ENCODE peak calls at places on chromosomes 4 and X, in six cellular contexts. One of them, this sample, is unnamed. For H3K27me3, the result is how much of the 10 kb centered on the place peaks cover.

GRCh38 chr4:165872443-165873297 is at the start of gene TLL1:
- DNase-seq in mammary epithelial cell: peak
- DNase-seq in PC-3: peak
- DNase-seq in heart left ventricle: peak
- DNase-seq in tibial nerve: no peak
- DNase-seq in fibroblast of lung: peak
- DNase-seq in this sample: peak

GRCh38 chr4:10077492-10078335 is 38.9 kb downstream of the WDR1 start:
- DNase-seq in mammary epithelial cell: no peak
- DNase-seq in PC-3: peak
- DNase-seq in heart left ventricle: no peak
- DNase-seq in tibial nerve: no peak
- DNase-seq in fibroblast of lung: no peak
- DNase-seq in this sample: no peak

GRCh38 chrX:7787714-7788113 is 55.3 kb upstream of the VCX start:
- DNase-seq in mammary epithelial cell: no peak
- DNase-seq in PC-3: no peak
- DNase-seq in heart left ventricle: no peak
- DNase-seq in tibial nerve: no peak
- DNase-seq in fibroblast of lung: no peak
- DNase-seq in this sample: no peak

GRCh38 chrX:100719139-100719538 is 12.8 kb downstream of the SYTL4 start:
- DNase-seq in mammary epithelial cell: no peak
- DNase-seq in PC-3: no peak
- DNase-seq in heart left ventricle: no peak
- DNase-seq in tibial nerve: no peak
- DNase-seq in fibroblast of lung: no peak
- DNase-seq in this sample: no peak

GRCh38 chr4:78542373-78542772 is 9.2 kb upstream of the ANXA3 start:
- DNase-seq in mammary epithelial cell: peak
- DNase-seq in PC-3: peak
- DNase-seq in heart left ventricle: no peak
- DNase-seq in tibial nerve: no peak
- DNase-seq in fibroblast of lung: peak
- DNase-seq in this sample: no peak

GRCh38 chrX:73943572-73943899 is 360.4 kb upstream of the ZCCHC13 start:
- DNase-seq in mammary epithelial cell: peak
- DNase-seq in PC-3: no peak
- DNase-seq in heart left ventricle: no peak
- DNase-seq in tibial nerve: no peak
- DNase-seq in fibroblast of lung: no peak
- DNase-seq in this sample: no peak

GRCh38 chr4:169774466-169775445 is 17.0 kb upstream of the HPF1 start:
- DNase-seq in mammary epithelial cell: no peak
- DNase-seq in PC-3: no peak
- DNase-seq in heart left ventricle: no peak
- DNase-seq in tibial nerve: no peak
- DNase-seq in fibroblast of lung: no peak
- DNase-seq in this sample: no peak

GRCh38 chr4:153792007-153792892 is 3.4 kb upstream of the SFRP2 start:
- DNase-seq in mammary epithelial cell: peak
- DNase-seq in PC-3: no peak
- DNase-seq in heart left ventricle: peak
- DNase-seq in tibial nerve: peak
- DNase-seq in fibroblast of lung: peak
- DNase-seq in this sample: no peak

GRCh38 chr4:8405516-8405875 is 35.0 kb downstream of the ACOX3 start:
- DNase-seq in mammary epithelial cell: no peak
- DNase-seq in PC-3: no peak
- DNase-seq in heart left ventricle: no peak
- DNase-seq in tibial nerve: no peak
- DNase-seq in fibroblast of lung: no peak
- DNase-seq in this sample: no peak

GRCh38 chr4:182255421-182256190 is 12.4 kb downstream of the TENM3 start:
- DNase-seq in mammary epithelial cell: no peak
- DNase-seq in PC-3: no peak
- DNase-seq in heart left ventricle: no peak
- DNase-seq in tibial nerve: no peak
- DNase-seq in fibroblast of lung: no peak
- DNase-seq in this sample: no peak

GRCh38 chr4:55426518-55426917 is 30.8 kb downstream of the TMEM165 start:
- DNase-seq in mammary epithelial cell: no peak
- DNase-seq in PC-3: no peak
- DNase-seq in heart left ventricle: no peak
- DNase-seq in tibial nerve: no peak
- DNase-seq in fibroblast of lung: no peak
- DNase-seq in this sample: no peak

GRCh38 chrX:51568586-51568985 is 50.1 kb downstream of the CENPVL3 start:
- DNase-seq in mammary epithelial cell: peak
- DNase-seq in PC-3: peak
- DNase-seq in heart left ventricle: no peak
- DNase-seq in tibial nerve: no peak
- DNase-seq in fibroblast of lung: peak
- DNase-seq in this sample: no peak

GRCh38 chr4:182245041-182245440 is 1.8 kb downstream of the TENM3 start:
- DNase-seq in mammary epithelial cell: no peak
- DNase-seq in PC-3: no peak
- DNase-seq in heart left ventricle: no peak
- DNase-seq in tibial nerve: no peak
- DNase-seq in fibroblast of lung: no peak
- DNase-seq in this sample: no peak

GRCh38 chr4:80507507-80507906 is 172.0 kb downstream of the CFAP299 start:
- DNase-seq in mammary epithelial cell: no peak
- DNase-seq in PC-3: no peak
- DNase-seq in heart left ventricle: no peak
- DNase-seq in tibial nerve: no peak
- DNase-seq in fibroblast of lung: no peak
- DNase-seq in this sample: no peak

GRCh38 chr4:111961806-111962205 is 183.4 kb upstream of the FAM241A start:
- DNase-seq in mammary epithelial cell: peak
- DNase-seq in PC-3: no peak
- DNase-seq in heart left ventricle: no peak
- DNase-seq in tibial nerve: no peak
- DNase-seq in fibroblast of lung: peak
- DNase-seq in this sample: no peak

GRCh38 chr4:76605099-76605563 is 170.1 kb downstream of the SHROOM3 start:
- DNase-seq in mammary epithelial cell: no peak
- DNase-seq in PC-3: no peak
- DNase-seq in heart left ventricle: no peak
- DNase-seq in tibial nerve: no peak
- DNase-seq in fibroblast of lung: peak
- DNase-seq in this sample: no peak

GRCh38 chr4:169205146-169205806 is 65.5 kb downstream of the SH3RF1 start:
- DNase-seq in mammary epithelial cell: no peak
- DNase-seq in PC-3: no peak
- DNase-seq in heart left ventricle: no peak
- DNase-seq in tibial nerve: no peak
- DNase-seq in fibroblast of lung: peak
- DNase-seq in this sample: no peak

GRCh38 chrX:40176256-40176978 is 78.7 kb upstream of the BCOR start:
- DNase-seq in mammary epithelial cell: no peak
- DNase-seq in PC-3: peak
- DNase-seq in heart left ventricle: peak
- DNase-seq in tibial nerve: no peak
- DNase-seq in fibroblast of lung: peak
- DNase-seq in this sample: no peak

GRCh38 chr4:111323496-111323895 is 700.6 kb upstream of the PITX2 start:
- DNase-seq in mammary epithelial cell: no peak
- DNase-seq in PC-3: peak
- DNase-seq in heart left ventricle: no peak
- DNase-seq in tibial nerve: no peak
- DNase-seq in fibroblast of lung: peak
- DNase-seq in this sample: peak

GRCh38 chr4:143358923-143359694 is 22.4 kb downstream of the GAB1 start:
- DNase-seq in mammary epithelial cell: peak
- DNase-seq in PC-3: peak
- DNase-seq in heart left ventricle: no peak
- DNase-seq in tibial nerve: no peak
- DNase-seq in fibroblast of lung: peak
- DNase-seq in this sample: peak

GRCh38 chr4:166169111-166169510 is 296.1 kb downstream of the TLL1 start:
- DNase-seq in mammary epithelial cell: peak
- DNase-seq in PC-3: peak
- DNase-seq in heart left ventricle: no peak
- DNase-seq in tibial nerve: no peak
- DNase-seq in fibroblast of lung: no peak
- DNase-seq in this sample: no peak

GRCh38 chrX:96436105-96436504 is 248.5 kb upstream of the DIAPH2 start:
- DNase-seq in mammary epithelial cell: no peak
- DNase-seq in PC-3: peak
- DNase-seq in heart left ventricle: no peak
- DNase-seq in tibial nerve: no peak
- DNase-seq in fibroblast of lung: peak
- DNase-seq in this sample: no peak

GRCh38 chr4:52638717-52639116 is 20.4 kb downstream of the USP46 start:
- DNase-seq in mammary epithelial cell: no peak
- DNase-seq in PC-3: no peak
- DNase-seq in heart left ventricle: no peak
- DNase-seq in tibial nerve: no peak
- DNase-seq in fibroblast of lung: no peak
- DNase-seq in this sample: no peak

GRCh38 chr4:1795304-1796195 is 2.5 kb downstream of the FGFR3 start:
- DNase-seq in mammary epithelial cell: no peak
- DNase-seq in PC-3: no peak
- DNase-seq in heart left ventricle: no peak
- DNase-seq in tibial nerve: no peak
- DNase-seq in fibroblast of lung: no peak
- DNase-seq in this sample: no peak
- H3K4me3 ChIP-seq in mammary epithelial cell: no peak
- H3K4me3 ChIP-seq in PC-3: no peak
- H3K4me3 ChIP-seq in heart left ventricle: peak
- H3K4me3 ChIP-seq in tibial nerve: no peak
- H3K4me3 ChIP-seq in fibroblast of lung: no peak
- H3K4me3 ChIP-seq in this sample: peak

DNA sequence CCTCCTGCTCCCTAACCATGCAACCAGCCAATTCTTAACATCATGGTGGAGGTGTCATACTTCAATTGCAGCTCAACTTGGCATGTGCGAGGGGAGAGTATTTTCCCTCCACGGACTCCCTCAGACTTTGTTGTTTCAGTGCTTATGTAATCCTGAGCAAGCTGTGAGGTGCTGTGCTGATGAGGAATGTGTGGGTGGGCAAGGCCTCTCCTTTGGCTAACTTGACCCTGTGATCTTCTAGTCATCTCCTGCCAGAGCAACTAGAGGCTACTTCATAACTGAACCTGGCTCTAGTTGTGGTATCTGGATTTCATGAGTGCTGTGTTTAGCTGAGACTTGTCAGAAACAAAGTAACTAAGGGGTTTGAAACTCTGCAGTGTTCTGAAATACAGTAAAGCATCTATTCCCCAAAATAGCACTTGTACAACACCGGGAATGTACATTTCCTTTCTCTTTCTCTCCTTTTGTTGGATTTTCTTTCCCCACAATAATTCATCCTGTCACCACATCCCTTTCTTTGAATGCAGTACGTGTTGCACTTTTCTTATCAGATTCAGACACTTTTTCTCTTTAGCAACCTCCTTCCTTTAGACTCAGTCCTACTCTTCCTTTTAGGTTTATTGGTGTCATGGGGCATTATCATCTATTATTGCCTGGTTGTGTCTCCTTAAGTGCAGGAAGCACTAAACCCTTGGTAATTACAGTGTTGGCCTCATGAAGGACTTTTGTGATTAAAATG is 415.2 kb upstream of the NR3C2 start:
- DNase-seq in mammary epithelial cell: peak
- DNase-seq in PC-3: no peak
- DNase-seq in heart left ventricle: no peak
- DNase-seq in tibial nerve: no peak
- DNase-seq in fibroblast of lung: peak
- DNase-seq in this sample: peak
- TF ChIP-seq CTCF in mammary epithelial cell: no peak
- TF ChIP-seq CTCF in PC-3: no peak
- TF ChIP-seq CTCF in heart left ventricle: no peak
- TF ChIP-seq CTCF in tibial nerve: no peak
- TF ChIP-seq CTCF in fibroblast of lung: no peak
- TF ChIP-seq CTCF in this sample: no peak

GRCh38 chrX:132367314-132367713 is 121.5 kb downstream of the MBNL3 start:
- DNase-seq in mammary epithelial cell: no peak
- DNase-seq in PC-3: no peak
- DNase-seq in heart left ventricle: no peak
- DNase-seq in tibial nerve: no peak
- DNase-seq in fibroblast of lung: no peak
- DNase-seq in this sample: no peak

GRCh38 chrX:132373610-132374009 is 115.2 kb downstream of the MBNL3 start:
- DNase-seq in mammary epithelial cell: no peak
- DNase-seq in PC-3: no peak
- DNase-seq in heart left ventricle: no peak
- DNase-seq in tibial nerve: no peak
- DNase-seq in fibroblast of lung: no peak
- DNase-seq in this sample: no peak

GRCh38 chrX:132365490-132365889 is 123.3 kb downstream of the MBNL3 start:
- DNase-seq in mammary epithelial cell: no peak
- DNase-seq in PC-3: no peak
- DNase-seq in heart left ventricle: no peak
- DNase-seq in tibial nerve: no peak
- DNase-seq in fibroblast of lung: no peak
- DNase-seq in this sample: no peak

GRCh38 chrX:132367984-132368383 is 120.9 kb downstream of the MBNL3 start:
- DNase-seq in mammary epithelial cell: no peak
- DNase-seq in PC-3: peak
- DNase-seq in heart left ventricle: no peak
- DNase-seq in tibial nerve: no peak
- DNase-seq in fibroblast of lung: no peak
- DNase-seq in this sample: no peak

DNA sequence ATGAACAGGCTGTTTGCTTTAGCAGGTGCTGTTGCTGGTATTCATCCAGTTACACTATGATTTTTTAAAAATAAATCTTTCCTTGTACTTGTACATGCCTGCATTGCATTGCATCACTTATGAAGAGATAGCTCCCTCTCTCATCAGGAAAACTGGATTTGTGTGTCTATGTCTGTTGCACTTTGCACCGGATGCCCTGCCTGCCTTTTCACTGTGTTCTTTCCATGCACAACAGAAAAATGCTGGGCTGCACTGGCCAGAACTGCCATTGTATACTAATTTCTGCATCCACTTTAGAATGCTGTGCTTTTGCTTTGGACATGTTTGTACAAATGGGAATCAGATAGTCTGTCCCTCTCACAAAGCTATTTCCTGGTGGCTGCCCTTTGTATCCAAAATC is 119.2 kb downstream of the MBNL3 start:
- DNase-seq in mammary epithelial cell: no peak
- DNase-seq in PC-3: no peak
- DNase-seq in heart left ventricle: no peak
- DNase-seq in tibial nerve: no peak
- DNase-seq in fibroblast of lung: no peak
- DNase-seq in this sample: no peak
- H3K27me3 ChIP-seq in mammary epithelial cell: under half
- H3K27me3 ChIP-seq in PC-3: under half
- H3K27me3 ChIP-seq in heart left ventricle: under half
- H3K27me3 ChIP-seq in tibial nerve: under half
- H3K27me3 ChIP-seq in fibroblast of lung: under half
- H3K27me3 ChIP-seq in this sample: under half

DNA sequence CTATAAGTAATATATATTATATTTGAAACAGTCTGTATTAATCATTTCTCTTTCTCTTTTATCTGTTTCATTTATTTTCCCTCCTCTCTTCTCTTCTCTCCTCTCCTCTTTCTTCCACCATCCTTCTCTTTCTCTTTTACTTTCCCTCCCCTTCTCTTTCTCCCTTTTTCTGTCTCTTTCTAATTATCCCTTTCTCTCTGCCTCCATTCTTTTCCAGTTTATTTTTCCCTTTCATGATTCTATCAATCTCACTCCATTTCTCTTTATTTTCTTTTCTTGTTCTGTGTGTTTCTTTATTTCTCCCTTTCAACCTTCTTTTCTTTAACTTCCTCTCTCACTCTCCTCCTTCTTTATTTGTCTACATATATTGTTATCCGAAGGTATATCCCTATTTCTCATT is 399.8 kb upstream of the POU3F4 start:
- DNase-seq in mammary epithelial cell: no peak
- DNase-seq in PC-3: no peak
- DNase-seq in heart left ventricle: no peak
- DNase-seq in tibial nerve: no peak
- DNase-seq in fibroblast of lung: no peak
- DNase-seq in this sample: no peak
- H3K4me3 ChIP-seq in mammary epithelial cell: no peak
- H3K4me3 ChIP-seq in PC-3: no peak
- H3K4me3 ChIP-seq in heart left ventricle: no peak
- H3K4me3 ChIP-seq in tibial nerve: no peak
- H3K4me3 ChIP-seq in fibroblast of lung: no peak
- H3K4me3 ChIP-seq in this sample: no peak

This sample was measured in kidney epithelial cell.